ENCODE peak calls at places on chromosomes 4 and X, in five cellular contexts. T is naive thymus-derived CD4-positive, alpha-beta T cell; Y is GM23248; S is right cardiac atrium; A is transverse colon. O is an unnamed sample.

GRCh38 chr4:115145393-115146160 is 32.2 kb upstream of the NDST4 start:
- DNase-seq in T (no peak), Y (no peak), S (no peak), A (peak), O (no peak)

GRCh38 chr4:48042979-48043461 is 26.4 kb downstream of the NIPAL1 start:
- DNase-seq in T (no peak), Y (no peak), S (no peak), A (no peak), O (no peak)

GRCh38 chrX:19194285-19195242 is 72.3 kb upstream of the ADGRG2 start:
- DNase-seq in T (no peak), Y (no peak), S (no peak), A (no peak), O (no peak)

GRCh38 chr4:88998941-88999340 is 58.0 kb downstream of the FAM13A start:
- DNase-seq in T (no peak), Y (no peak), S (no peak), A (no peak), O (no peak)

GRCh38 chr4:170190265-170190664 is 100.5 kb upstream of the AADAT start:
- DNase-seq in T (no peak), Y (no peak), S (no peak), A (no peak), O (no peak)

GRCh38 chr4:90127223-90127705 is at the start of gene CCSER1:
- DNase-seq in T (peak), Y (peak), S (peak), A (peak), O (no peak)

GRCh38 chrX:129976441-129976840 is 6.0 kb upstream of the BCORL1 start:
- DNase-seq in T (no peak), Y (no peak), S (no peak), A (no peak), O (no peak)

GRCh38 chrX:50147972-50148371 is 52.8 kb downstream of the AKAP4 start:
- DNase-seq in T (no peak), Y (no peak), S (no peak), A (no peak), O (no peak)

GRCh38 chr4:1902243-1902642 is 31.1 kb downstream of the NSD2 start:
- DNase-seq in T (no peak), Y (no peak), S (no peak), A (no peak), O (no peak)

GRCh38 chr4:1842339-1842895 is 13.5 kb downstream of the LETM1 start:
- DNase-seq in T (no peak), Y (peak), S (no peak), A (no peak), O (no peak)

GRCh38 chr4:52377563-52377962 is 281.5 kb downstream of the USP46 start:
- DNase-seq in T (no peak), Y (no peak), S (peak), A (no peak), O (no peak)

GRCh38 chr4:102311407-102311806 is 33.9 kb downstream of the SLC39A8 start:
- DNase-seq in T (no peak), Y (no peak), S (no peak), A (no peak), O (no peak)

GRCh38 chr4:75633846-75634245 is 3.5 kb upstream of the CDKL2 start:
- DNase-seq in T (no peak), Y (peak), S (no peak), A (no peak), O (peak)

GRCh38 chr4:15964159-15964558 is 1.2 kb upstream of the FGFBP2 start:
- DNase-seq in T (no peak), Y (no peak), S (no peak), A (no peak), O (no peak)

GRCh38 chr4:15963568-15963967 is 593 bp upstream of the FGFBP2 start:
- DNase-seq in T (peak), Y (no peak), S (no peak), A (no peak), O (no peak)

GRCh38 chr4:15963001-15963451 is at the start of gene FGFBP2:
- DNase-seq in T (peak), Y (peak), S (peak), A (peak), O (peak)

GRCh38 chr4:15961778-15962510 is 1.0 kb downstream of the FGFBP2 start:
- DNase-seq in T (peak), Y (peak), S (no peak), A (no peak), O (no peak)

GRCh38 chr4:15965325-15965724 is 2.4 kb upstream of the FGFBP2 start:
- DNase-seq in T (no peak), Y (no peak), S (no peak), A (no peak), O (no peak)
- H3K27ac ChIP-seq in T (no peak), Y (no peak), S (no peak), A (no peak), O (no peak)

DNA sequence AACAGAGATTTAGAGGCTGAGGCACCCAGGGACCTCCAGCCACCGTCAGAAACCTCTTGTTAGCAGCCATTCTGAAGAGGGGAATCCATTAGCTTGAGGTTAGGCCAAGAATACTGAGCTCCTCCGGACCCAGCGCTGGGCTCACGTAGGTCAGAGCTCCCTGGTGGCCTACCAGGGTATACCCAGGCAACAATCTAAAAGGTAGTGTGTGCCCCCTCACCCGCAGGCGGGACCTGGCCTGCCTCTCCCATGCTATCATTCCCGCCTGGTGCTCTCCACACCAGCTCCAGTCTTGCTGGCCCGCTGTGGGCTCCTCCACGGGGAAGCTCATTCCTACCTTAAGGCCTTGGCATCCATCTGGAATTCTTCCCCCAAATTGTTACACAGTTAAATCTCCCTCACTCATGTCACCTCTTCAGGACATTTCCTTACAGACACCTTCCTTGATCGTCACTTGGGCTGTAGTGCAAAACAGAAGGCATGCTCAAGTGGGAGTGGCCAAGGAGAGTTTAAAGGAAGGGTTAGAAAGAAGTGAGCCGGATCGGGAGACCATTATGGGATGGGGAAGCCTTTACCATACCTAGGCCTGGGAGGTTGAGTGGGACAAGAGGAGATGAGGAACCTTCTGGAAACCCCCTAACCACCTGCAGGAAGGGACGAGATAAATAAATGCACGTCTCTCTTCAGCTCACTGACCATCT is 102.5 kb downstream of the UCHL1 start:
- DNase-seq in T (no peak), Y (no peak), S (peak), A (no peak), O (no peak)
- H3K27ac ChIP-seq in T (no peak), Y (peak), S (no peak), A (no peak), O (no peak)

DNA sequence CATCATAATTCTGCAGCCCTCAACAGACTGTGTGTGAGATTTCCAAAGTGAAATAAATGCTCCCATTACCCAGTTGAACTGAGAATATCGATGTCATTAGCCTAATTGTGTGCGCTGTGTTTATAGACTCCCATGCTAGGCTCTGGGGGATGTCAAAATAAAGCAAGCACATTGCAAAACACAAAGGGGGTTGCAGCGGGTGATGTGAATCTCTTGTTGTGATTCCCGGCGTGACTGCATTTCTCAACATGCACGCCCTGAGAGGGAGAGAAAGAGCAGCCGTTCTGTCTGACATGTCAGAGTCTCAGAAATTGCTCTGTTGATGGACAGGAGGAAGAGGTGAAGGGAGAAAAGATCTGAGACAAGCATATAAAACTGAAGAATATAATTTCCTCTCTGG is 150.0 kb upstream of the PSAPL1 start:
- DNase-seq in T (no peak), Y (no peak), S (no peak), A (no peak), O (no peak)
- H3K27ac ChIP-seq in T (no peak), Y (no peak), S (no peak), A (no peak), O (no peak)

GRCh38 chr4:145503486-145504072 is 21.9 kb downstream of the SMAD1 start:
- DNase-seq in T (no peak), Y (no peak), S (no peak), A (no peak), O (no peak)

GRCh38 chr4:145502809-145503208 is 21.2 kb downstream of the SMAD1 start:
- DNase-seq in T (no peak), Y (no peak), S (no peak), A (no peak), O (no peak)

GRCh38 chr4:145511913-145512522 is 30.4 kb downstream of the SMAD1 start:
- DNase-seq in T (no peak), Y (peak), S (no peak), A (no peak), O (no peak)

GRCh38 chr4:145505945-145506344 is 24.3 kb downstream of the SMAD1 start:
- DNase-seq in T (no peak), Y (no peak), S (no peak), A (no peak), O (no peak)

GRCh38 chr4:145507636-145508035 is 26.0 kb downstream of the SMAD1 start:
- DNase-seq in T (no peak), Y (peak), S (no peak), A (no peak), O (no peak)
- H3K27ac ChIP-seq in T (no peak), Y (no peak), S (no peak), A (no peak), O (no peak)

GRCh38 chrX:45794323-45794994 is 593.8 kb upstream of the DIPK2B start:
- DNase-seq in T (no peak), Y (no peak), S (no peak), A (no peak), O (no peak)
- H3K27ac ChIP-seq in T (no peak), Y (peak), S (no peak), A (no peak), O (no peak)

GRCh38 chr4:87193958-87194675 is 26.3 kb downstream of the KLHL8 start:
- DNase-seq in T (no peak), Y (no peak), S (no peak), A (no peak), O (no peak)

GRCh38 chr4:87196146-87196545 is 24.3 kb downstream of the KLHL8 start:
- DNase-seq in T (no peak), Y (no peak), S (no peak), A (no peak), O (no peak)

GRCh38 chr4:87192155-87192919 is 28.1 kb downstream of the KLHL8 start:
- DNase-seq in T (no peak), Y (peak), S (no peak), A (no peak), O (peak)

GRCh38 chr4:87196927-87197326 is 23.5 kb downstream of the KLHL8 start:
- DNase-seq in T (no peak), Y (no peak), S (no peak), A (no peak), O (no peak)
- H3K27ac ChIP-seq in T (no peak), Y (no peak), S (no peak), A (no peak), O (no peak)

DNA sequence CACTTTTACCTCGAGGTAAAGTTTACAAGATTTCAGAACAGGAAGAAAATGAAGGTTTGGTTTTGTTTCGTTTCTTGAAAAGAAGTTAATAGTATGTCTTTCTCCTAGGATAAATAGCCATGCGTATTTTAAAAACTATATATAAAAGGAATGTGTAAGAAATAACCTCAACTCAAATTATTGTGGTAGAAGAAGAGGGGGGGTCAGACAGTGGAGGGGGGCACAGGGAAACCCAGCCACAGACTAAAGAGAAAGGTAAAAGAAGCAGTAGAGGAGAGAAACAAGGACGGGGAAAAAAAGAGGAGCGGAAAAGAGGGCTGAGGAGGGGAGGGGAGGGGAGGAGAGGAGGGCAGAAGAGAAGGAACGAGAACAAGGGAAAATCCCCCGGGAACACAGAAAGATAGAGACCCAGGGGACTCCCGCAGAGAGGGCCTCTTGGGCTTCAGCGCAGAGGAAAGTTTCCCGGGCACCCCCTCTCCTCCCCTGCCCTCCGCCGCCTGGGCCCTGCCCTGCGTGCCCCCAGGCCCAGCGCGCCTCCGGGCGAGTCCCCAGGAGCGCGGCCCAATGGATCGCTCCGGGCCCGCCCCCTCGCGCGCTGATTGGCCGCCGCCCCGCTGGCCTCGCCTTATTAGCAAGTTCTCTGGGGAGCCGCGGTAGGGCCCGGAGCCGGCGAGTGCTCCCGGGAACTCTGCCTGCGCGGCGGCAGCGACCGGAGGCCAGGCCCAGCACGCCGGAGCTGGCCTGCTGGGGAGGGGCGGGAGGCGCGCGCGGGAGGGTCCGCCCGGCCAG is at the start of gene MSX1:
- DNase-seq in T (no peak), Y (peak), S (peak), A (peak), O (peak)
- H3K27ac ChIP-seq in T (no peak), Y (peak), S (peak), A (no peak), O (no peak)

GRCh38 chr4:98584265-98584664 is 74.1 kb downstream of the TSPAN5 start:
- DNase-seq in T (no peak), Y (no peak), S (no peak), A (no peak), O (no peak)
- H3K27ac ChIP-seq in T (no peak), Y (no peak), S (no peak), A (no peak), O (no peak)